ENCODE peak calls at places on chromosome 13, in nine cellular contexts. One of them, this sample, is unnamed. For H3K4me1, the result is how much of the 10 kb centered on the place peaks cover.

GRCh38 chr13:85724554-85725432 is 74.4 kb downstream of the SLITRK6 start:
- DNase-seq in heart right ventricle: no peak
- DNase-seq in endodermal cell: no peak
- DNase-seq in colonic mucosa: no peak
- DNase-seq in ascending aorta: no peak
- DNase-seq in pancreas: no peak
- DNase-seq in tibial nerve: no peak
- DNase-seq in psoas muscle: no peak
- DNase-seq in A549: no peak
- DNase-seq in this sample: no peak

GRCh38 chr13:45518525-45519235 is 53.9 kb downstream of the COG3 start:
- DNase-seq in heart right ventricle: no peak
- DNase-seq in endodermal cell: no peak
- DNase-seq in colonic mucosa: no peak
- DNase-seq in ascending aorta: no peak
- DNase-seq in pancreas: no peak
- DNase-seq in tibial nerve: no peak
- DNase-seq in psoas muscle: no peak
- DNase-seq in A549: no peak
- DNase-seq in this sample: no peak

GRCh38 chr13:59677966-59678814 is 485.5 kb downstream of the DIAPH3 start:
- DNase-seq in heart right ventricle: no peak
- DNase-seq in endodermal cell: no peak
- DNase-seq in colonic mucosa: no peak
- DNase-seq in ascending aorta: no peak
- DNase-seq in pancreas: no peak
- DNase-seq in tibial nerve: no peak
- DNase-seq in psoas muscle: no peak
- DNase-seq in A549: peak
- DNase-seq in this sample: no peak

GRCh38 chr13:77737583-77738200 is 40.2 kb downstream of the SLAIN1 start:
- DNase-seq in heart right ventricle: no peak
- DNase-seq in endodermal cell: no peak
- DNase-seq in colonic mucosa: no peak
- DNase-seq in ascending aorta: no peak
- DNase-seq in pancreas: no peak
- DNase-seq in tibial nerve: no peak
- DNase-seq in psoas muscle: no peak
- DNase-seq in A549: no peak
- DNase-seq in this sample: no peak

GRCh38 chr13:110546933-110547332 is 14.6 kb downstream of the RAB20 start:
- DNase-seq in heart right ventricle: peak
- DNase-seq in endodermal cell: no peak
- DNase-seq in colonic mucosa: peak
- DNase-seq in ascending aorta: peak
- DNase-seq in pancreas: peak
- DNase-seq in tibial nerve: peak
- DNase-seq in psoas muscle: peak
- DNase-seq in A549: peak
- DNase-seq in this sample: peak

GRCh38 chr13:51435002-51435578 is 17.7 kb downstream of the INTS6 start:
- DNase-seq in heart right ventricle: no peak
- DNase-seq in endodermal cell: no peak
- DNase-seq in colonic mucosa: no peak
- DNase-seq in ascending aorta: no peak
- DNase-seq in pancreas: no peak
- DNase-seq in tibial nerve: no peak
- DNase-seq in psoas muscle: no peak
- DNase-seq in A549: peak
- DNase-seq in this sample: no peak

GRCh38 chr13:50366488-50367174 is 351.4 kb downstream of the KCNRG start:
- DNase-seq in heart right ventricle: no peak
- DNase-seq in endodermal cell: no peak
- DNase-seq in colonic mucosa: no peak
- DNase-seq in ascending aorta: no peak
- DNase-seq in pancreas: no peak
- DNase-seq in tibial nerve: no peak
- DNase-seq in psoas muscle: no peak
- DNase-seq in A549: no peak
- DNase-seq in this sample: no peak

GRCh38 chr13:65336916-65337315 is 1893.2 kb downstream of the PCDH9 start:
- DNase-seq in heart right ventricle: no peak
- DNase-seq in endodermal cell: no peak
- DNase-seq in colonic mucosa: no peak
- DNase-seq in ascending aorta: no peak
- DNase-seq in pancreas: no peak
- DNase-seq in tibial nerve: no peak
- DNase-seq in psoas muscle: no peak
- DNase-seq in A549: no peak
- DNase-seq in this sample: no peak

GRCh38 chr13:102724923-102725322 is 30.1 kb upstream of the METTL21C start:
- DNase-seq in heart right ventricle: no peak
- DNase-seq in endodermal cell: no peak
- DNase-seq in colonic mucosa: no peak
- DNase-seq in ascending aorta: no peak
- DNase-seq in pancreas: no peak
- DNase-seq in tibial nerve: no peak
- DNase-seq in psoas muscle: no peak
- DNase-seq in A549: peak
- DNase-seq in this sample: peak

GRCh38 chr13:33415822-33416221 is 130.3 kb upstream of the STARD13 start:
- DNase-seq in heart right ventricle: no peak
- DNase-seq in endodermal cell: no peak
- DNase-seq in colonic mucosa: no peak
- DNase-seq in ascending aorta: no peak
- DNase-seq in pancreas: no peak
- DNase-seq in tibial nerve: no peak
- DNase-seq in psoas muscle: no peak
- DNase-seq in A549: no peak
- DNase-seq in this sample: no peak

GRCh38 chr13:75492389-75492788 is 10.4 kb upstream of the TBC1D4 start:
- DNase-seq in heart right ventricle: no peak
- DNase-seq in endodermal cell: no peak
- DNase-seq in colonic mucosa: no peak
- DNase-seq in ascending aorta: no peak
- DNase-seq in pancreas: no peak
- DNase-seq in tibial nerve: no peak
- DNase-seq in psoas muscle: no peak
- DNase-seq in A549: no peak
- DNase-seq in this sample: no peak

GRCh38 chr13:20291037-20291436 is 58.9 kb upstream of the GJB6 start:
- DNase-seq in heart right ventricle: no peak
- DNase-seq in endodermal cell: no peak
- DNase-seq in colonic mucosa: no peak
- DNase-seq in ascending aorta: no peak
- DNase-seq in pancreas: no peak
- DNase-seq in tibial nerve: no peak
- DNase-seq in psoas muscle: no peak
- DNase-seq in A549: no peak
- DNase-seq in this sample: no peak

GRCh38 chr13:45775401-45775963 is 73.4 kb downstream of the CBY2 start:
- DNase-seq in heart right ventricle: no peak
- DNase-seq in endodermal cell: peak
- DNase-seq in colonic mucosa: no peak
- DNase-seq in ascending aorta: no peak
- DNase-seq in pancreas: no peak
- DNase-seq in tibial nerve: no peak
- DNase-seq in psoas muscle: no peak
- DNase-seq in A549: no peak
- DNase-seq in this sample: no peak

GRCh38 chr13:112709825-112710783 is 20.3 kb downstream of the ATP11A start:
- DNase-seq in heart right ventricle: no peak
- DNase-seq in endodermal cell: no peak
- DNase-seq in colonic mucosa: no peak
- DNase-seq in ascending aorta: no peak
- DNase-seq in pancreas: no peak
- DNase-seq in tibial nerve: no peak
- DNase-seq in psoas muscle: no peak
- DNase-seq in A549: no peak
- DNase-seq in this sample: peak
- H3K4me1 ChIP-seq in heart right ventricle: under half
- H3K4me1 ChIP-seq in endodermal cell: under half
- H3K4me1 ChIP-seq in colonic mucosa: under half
- H3K4me1 ChIP-seq in ascending aorta: under half
- H3K4me1 ChIP-seq in pancreas: under half
- H3K4me1 ChIP-seq in tibial nerve: under half
- H3K4me1 ChIP-seq in psoas muscle: under half
- H3K4me1 ChIP-seq in A549: under half
- H3K4me1 ChIP-seq in this sample: under half

DNA sequence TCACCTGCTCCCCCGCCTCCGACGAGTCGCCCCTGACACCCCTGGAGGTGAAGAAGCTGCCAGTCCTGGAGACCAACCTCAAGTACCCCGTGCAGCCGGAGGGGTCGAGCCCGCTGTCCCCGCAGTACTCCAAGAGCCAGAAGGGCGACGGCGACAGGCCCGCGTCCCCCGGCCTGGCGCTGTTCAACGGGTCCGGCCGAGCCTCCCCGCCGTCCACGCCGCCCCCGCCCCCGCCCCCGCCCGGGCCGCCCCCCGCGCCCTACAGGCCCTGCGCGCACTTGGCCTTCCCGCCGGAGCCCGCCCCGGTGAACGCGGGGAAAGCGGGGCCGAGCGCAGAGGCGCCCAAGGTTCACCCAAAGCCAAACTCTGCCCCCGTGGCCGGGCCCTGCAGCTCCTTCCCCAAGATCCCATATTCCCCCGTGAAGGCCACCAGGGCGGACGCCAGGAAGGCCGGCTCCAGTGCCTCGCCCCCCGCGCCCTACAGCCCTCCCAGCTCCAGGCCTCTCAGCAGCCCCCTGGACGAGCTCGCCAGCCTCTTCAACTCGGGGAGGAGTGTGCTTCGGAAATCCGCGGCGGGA is 511.5 kb downstream of the MYO16 start:
- DNase-seq in heart right ventricle: no peak
- DNase-seq in endodermal cell: no peak
- DNase-seq in colonic mucosa: no peak
- DNase-seq in ascending aorta: no peak
- DNase-seq in pancreas: peak
- DNase-seq in tibial nerve: no peak
- DNase-seq in psoas muscle: no peak
- DNase-seq in A549: no peak
- DNase-seq in this sample: peak
- H3K4me3 ChIP-seq in heart right ventricle: no peak
- H3K4me3 ChIP-seq in endodermal cell: no peak
- H3K4me3 ChIP-seq in colonic mucosa: no peak
- H3K4me3 ChIP-seq in ascending aorta: peak
- H3K4me3 ChIP-seq in pancreas: no peak
- H3K4me3 ChIP-seq in tibial nerve: no peak
- H3K4me3 ChIP-seq in psoas muscle: peak
- H3K4me3 ChIP-seq in A549: no peak
- H3K4me3 ChIP-seq in this sample: no peak

DNA sequence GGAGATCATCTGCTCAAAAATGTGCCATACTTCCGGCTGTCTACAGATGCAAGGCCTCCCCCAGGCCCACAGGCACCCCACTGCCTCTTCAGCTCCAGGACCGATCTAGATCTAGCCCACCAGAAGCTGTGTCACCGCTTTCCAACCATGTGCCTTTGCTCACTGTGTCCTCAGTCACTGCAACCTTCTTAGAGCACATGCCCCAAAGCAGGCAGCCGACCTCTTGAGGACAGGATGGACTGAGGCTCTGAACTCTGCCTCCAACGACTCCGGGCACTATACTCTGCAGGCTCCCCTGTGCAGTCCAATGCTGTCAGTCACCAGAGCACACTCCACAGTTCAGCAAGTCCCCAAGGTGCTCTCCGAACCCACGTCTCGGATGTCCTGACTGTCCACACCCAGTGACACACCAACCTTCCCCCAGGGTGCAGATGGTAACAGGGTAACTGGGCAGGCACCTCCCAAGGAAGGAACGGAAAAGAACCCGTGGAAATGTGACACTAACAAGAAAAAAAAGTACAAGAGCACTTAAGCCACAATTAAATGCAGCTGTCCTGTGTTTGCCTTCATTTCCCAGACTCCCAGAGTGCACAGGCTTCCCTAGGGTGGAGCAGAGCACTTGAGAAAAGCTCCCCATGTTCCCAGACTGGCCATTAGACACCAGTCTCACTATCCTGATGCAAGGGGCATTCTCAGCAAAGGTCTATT is 4.8 kb downstream of the STK24 start:
- DNase-seq in heart right ventricle: no peak
- DNase-seq in endodermal cell: no peak
- DNase-seq in colonic mucosa: peak
- DNase-seq in ascending aorta: no peak
- DNase-seq in pancreas: no peak
- DNase-seq in tibial nerve: no peak
- DNase-seq in psoas muscle: peak
- DNase-seq in A549: no peak
- DNase-seq in this sample: peak
- H3K27ac ChIP-seq in heart right ventricle: peak
- H3K27ac ChIP-seq in endodermal cell: no peak
- H3K27ac ChIP-seq in colonic mucosa: peak
- H3K27ac ChIP-seq in ascending aorta: no peak
- H3K27ac ChIP-seq in pancreas: no peak
- H3K27ac ChIP-seq in tibial nerve: no peak
- H3K27ac ChIP-seq in psoas muscle: peak
- H3K27ac ChIP-seq in A549: peak
- H3K27ac ChIP-seq in this sample: no peak

GRCh38 chr13:111951982-111952565 is 114.9 kb upstream of the SOX1 start:
- DNase-seq in heart right ventricle: no peak
- DNase-seq in endodermal cell: peak
- DNase-seq in colonic mucosa: no peak
- DNase-seq in ascending aorta: no peak
- DNase-seq in pancreas: no peak
- DNase-seq in tibial nerve: no peak
- DNase-seq in psoas muscle: no peak
- DNase-seq in A549: no peak
- DNase-seq in this sample: peak
- H3K4me1 ChIP-seq in heart right ventricle: under half
- H3K4me1 ChIP-seq in endodermal cell: under half
- H3K4me1 ChIP-seq in colonic mucosa: under half
- H3K4me1 ChIP-seq in ascending aorta: under half
- H3K4me1 ChIP-seq in pancreas: under half
- H3K4me1 ChIP-seq in tibial nerve: under half
- H3K4me1 ChIP-seq in psoas muscle: under half
- H3K4me1 ChIP-seq in A549: under half
- H3K4me1 ChIP-seq in this sample: under half

GRCh38 chr13:114067381-114067885 is 65.0 kb downstream of the RASA3 start:
- DNase-seq in heart right ventricle: no peak
- DNase-seq in endodermal cell: no peak
- DNase-seq in colonic mucosa: no peak
- DNase-seq in ascending aorta: no peak
- DNase-seq in pancreas: no peak
- DNase-seq in tibial nerve: peak
- DNase-seq in psoas muscle: no peak
- DNase-seq in A549: no peak
- DNase-seq in this sample: no peak
- H3K4me3 ChIP-seq in heart right ventricle: no peak
- H3K4me3 ChIP-seq in endodermal cell: no peak
- H3K4me3 ChIP-seq in colonic mucosa: no peak
- H3K4me3 ChIP-seq in ascending aorta: no peak
- H3K4me3 ChIP-seq in pancreas: no peak
- H3K4me3 ChIP-seq in tibial nerve: no peak
- H3K4me3 ChIP-seq in psoas muscle: no peak
- H3K4me3 ChIP-seq in A549: no peak
- H3K4me3 ChIP-seq in this sample: no peak

This sample was measured in SJSA1.